ENCODE peak calls at places on chromosomes 13 and 19, in four cellular contexts. One of them, this sample, is unnamed.

GRCh38 chr19:7819337-7819736 is 10.7 kb upstream of the EVI5L start:
- DNase-seq in K562: no peak
- DNase-seq in HepG2: no peak
- DNase-seq in GM12878: peak; percentile 86
- DNase-seq in this sample: no peak

GRCh38 chr19:3224346-3225325 is at the start of gene CELF5:
- DNase-seq in K562: peak; percentile 72
- DNase-seq in HepG2: no peak
- DNase-seq in GM12878: no peak
- DNase-seq in this sample: peak; percentile 88

GRCh38 chr13:34941835-34942731 is at the start of gene NBEA:
- DNase-seq in K562: peak; percentile 34
- DNase-seq in HepG2: peak; percentile 19
- DNase-seq in GM12878: peak; percentile 16
- DNase-seq in this sample: peak; percentile 75

GRCh38 chr13:110092869-110093268 is 214.1 kb downstream of the COL4A1 start:
- DNase-seq in K562: no peak
- DNase-seq in HepG2: no peak
- DNase-seq in GM12878: no peak
- DNase-seq in this sample: no peak

GRCh38 chr19:15860522-15860921 is 37.4 kb downstream of the CYP4F2 start:
- DNase-seq in K562: no peak
- DNase-seq in HepG2: no peak
- DNase-seq in GM12878: no peak
- DNase-seq in this sample: no peak

GRCh38 chr13:26585136-26585535 is 27.7 kb downstream of the WASF3 start:
- DNase-seq in K562: no peak
- DNase-seq in HepG2: no peak
- DNase-seq in GM12878: no peak
- DNase-seq in this sample: no peak

GRCh38 chr13:19860884-19861655 is 2.4 kb downstream of the ZMYM5 start:
- DNase-seq in K562: no peak
- DNase-seq in HepG2: peak; percentile 77
- DNase-seq in GM12878: no peak
- DNase-seq in this sample: no peak

GRCh38 chr13:111187879-111188643 is 73.0 kb downstream of the ARHGEF7 start:
- DNase-seq in K562: no peak
- DNase-seq in HepG2: no peak
- DNase-seq in GM12878: no peak
- DNase-seq in this sample: no peak

GRCh38 chr19:55305491-55305890 is 19.6 kb downstream of the TMEM150B start:
- DNase-seq in K562: peak; percentile 72
- DNase-seq in HepG2: no peak
- DNase-seq in GM12878: no peak
- DNase-seq in this sample: peak; percentile 78

GRCh38 chr19:12785431-12786011 is 5.8 kb upstream of the JUNB start:
- DNase-seq in K562: no peak
- DNase-seq in HepG2: no peak
- DNase-seq in GM12878: no peak
- DNase-seq in this sample: no peak

GRCh38 chr13:99687728-99688397 is 186.6 kb downstream of the TM9SF2 start:
- DNase-seq in K562: no peak
- DNase-seq in HepG2: no peak
- DNase-seq in GM12878: no peak
- DNase-seq in this sample: no peak

GRCh38 chr19:3868770-3869456 is at the start of gene ZFR2:
- DNase-seq in K562: peak; percentile 36
- DNase-seq in HepG2: no peak
- DNase-seq in GM12878: no peak
- DNase-seq in this sample: no peak

GRCh38 chr13:99741979-99742378 is 229.6 kb downstream of the ZIC5 start:
- DNase-seq in K562: no peak
- DNase-seq in HepG2: no peak
- DNase-seq in GM12878: no peak
- DNase-seq in this sample: no peak

GRCh38 chr13:31930901-31931522 is 100.6 kb upstream of the FRY start:
- DNase-seq in K562: no peak
- DNase-seq in HepG2: no peak
- DNase-seq in GM12878: peak; percentile 70
- DNase-seq in this sample: no peak

GRCh38 chr13:104641309-104641708 is 1575.1 kb upstream of the SLC10A2 start:
- DNase-seq in K562: no peak
- DNase-seq in HepG2: no peak
- DNase-seq in GM12878: no peak
- DNase-seq in this sample: no peak

GRCh38 chr13:44921931-44922758 is 67.1 kb downstream of the NUFIP1 start:
- DNase-seq in K562: no peak
- DNase-seq in HepG2: peak; percentile 81
- DNase-seq in GM12878: no peak
- DNase-seq in this sample: no peak

GRCh38 chr19:29568036-29568788 is 37.9 kb upstream of the POP4 start:
- DNase-seq in K562: no peak
- DNase-seq in HepG2: no peak
- DNase-seq in GM12878: no peak
- DNase-seq in this sample: no peak

GRCh38 chr13:110347535-110348308 is 40.6 kb downstream of the COL4A2 start:
- DNase-seq in K562: no peak
- DNase-seq in HepG2: peak; percentile 7
- DNase-seq in GM12878: no peak
- DNase-seq in this sample: no peak

GRCh38 chr19:47225746-47226425 is 5.1 kb downstream of the BBC3 start:
- DNase-seq in K562: peak; percentile 93
- DNase-seq in HepG2: peak; percentile 72
- DNase-seq in GM12878: no peak
- DNase-seq in this sample: peak; percentile 96

GRCh38 chr19:3664879-3665642 is 35.2 kb downstream of the PIP5K1C start:
- DNase-seq in K562: no peak
- DNase-seq in HepG2: no peak
- DNase-seq in GM12878: no peak
- DNase-seq in this sample: no peak

GRCh38 chr19:38666662-38667448 is 19.4 kb downstream of the ACTN4 start:
- DNase-seq in K562: no peak
- DNase-seq in HepG2: no peak
- DNase-seq in GM12878: no peak
- DNase-seq in this sample: peak; percentile 54

GRCh38 chr13:78826936-78827335 is 168.0 kb upstream of the OBI1 start:
- DNase-seq in K562: no peak
- DNase-seq in HepG2: no peak
- DNase-seq in GM12878: no peak
- DNase-seq in this sample: no peak

GRCh38 chr19:19404879-19405860 is at the start of gene GATAD2A:
- DNase-seq in K562: peak; percentile 95
- DNase-seq in HepG2: peak; percentile 75
- DNase-seq in GM12878: peak; percentile 44
- DNase-seq in this sample: peak; percentile 92

GRCh38 chr13:26500618-26501320 is 56.7 kb upstream of the WASF3 start:
- DNase-seq in K562: no peak
- DNase-seq in HepG2: no peak
- DNase-seq in GM12878: no peak
- DNase-seq in this sample: no peak

GRCh38 chr13:54091884-54092283 is 1063.3 kb downstream of the OLFM4 start:
- DNase-seq in K562: no peak
- DNase-seq in HepG2: no peak
- DNase-seq in GM12878: no peak
- DNase-seq in this sample: no peak

GRCh38 chr19:16295071-16295470 is 29.6 kb upstream of the KLF2 start:
- DNase-seq in K562: no peak
- DNase-seq in HepG2: no peak
- DNase-seq in GM12878: no peak
- DNase-seq in this sample: no peak

GRCh38 chr13:60012503-60012902 is 151.2 kb downstream of the DIAPH3 start:
- DNase-seq in K562: no peak
- DNase-seq in HepG2: no peak
- DNase-seq in GM12878: no peak
- DNase-seq in this sample: no peak

GRCh38 chr13:71852082-71852481 is 14.9 kb downstream of the DACH1 start:
- DNase-seq in K562: no peak
- DNase-seq in HepG2: no peak
- DNase-seq in GM12878: no peak
- DNase-seq in this sample: no peak
- TF ChIP-seq FOXK2 in K562: no peak
- TF ChIP-seq FOXK2 in HepG2: no peak
- TF ChIP-seq FOXK2 in GM12878: no peak
- TF ChIP-seq FOXK2 in this sample: no peak

GRCh38 chr13:66977156-66977555 is 253.0 kb downstream of the PCDH9 start:
- DNase-seq in K562: no peak
- DNase-seq in HepG2: no peak
- DNase-seq in GM12878: no peak
- DNase-seq in this sample: no peak
- TF ChIP-seq FOXK2 in K562: no peak
- TF ChIP-seq FOXK2 in HepG2: no peak
- TF ChIP-seq FOXK2 in GM12878: no peak
- TF ChIP-seq FOXK2 in this sample: no peak

GRCh38 chr19:48249502-48250014 is 6.2 kb downstream of the CARD8 start:
- DNase-seq in K562: peak; percentile 37
- DNase-seq in HepG2: no peak
- DNase-seq in GM12878: peak; percentile 78
- DNase-seq in this sample: no peak
- TF ChIP-seq FOXK2 in K562: no peak
- TF ChIP-seq FOXK2 in HepG2: no peak
- TF ChIP-seq FOXK2 in GM12878: no peak
- TF ChIP-seq FOXK2 in this sample: no peak

GRCh38 chr19:34962945-34963530 is 991 bp downstream of the ZNF792 start:
- DNase-seq in K562: peak; percentile 35
- DNase-seq in HepG2: no peak
- DNase-seq in GM12878: no peak
- DNase-seq in this sample: no peak

GRCh38 chr19:34964598-34964997 is 569 bp upstream of the ZNF792 start:
- DNase-seq in K562: no peak
- DNase-seq in HepG2: no peak
- DNase-seq in GM12878: no peak
- DNase-seq in this sample: no peak

GRCh38 chr19:34962281-34962944 is 1.6 kb downstream of the ZNF792 start:
- DNase-seq in K562: peak; percentile 86
- DNase-seq in HepG2: peak; percentile 86
- DNase-seq in GM12878: no peak
- DNase-seq in this sample: no peak

GRCh38 chr19:34961775-34962174 is 2.3 kb downstream of the ZNF792 start:
- DNase-seq in K562: no peak
- DNase-seq in HepG2: no peak
- DNase-seq in GM12878: no peak
- DNase-seq in this sample: no peak

GRCh38 chr19:34963531-34964406 is at the start of gene ZNF792:
- DNase-seq in K562: peak; percentile 75
- DNase-seq in HepG2: peak; percentile 56
- DNase-seq in GM12878: no peak
- DNase-seq in this sample: peak; percentile 75
- TF ChIP-seq FOXK2 in K562: no peak
- TF ChIP-seq FOXK2 in HepG2: no peak
- TF ChIP-seq FOXK2 in GM12878: no peak
- TF ChIP-seq FOXK2 in this sample: no peak

GRCh38 chr19:32607479-32607878 is 26.5 kb downstream of the PDCD5 start:
- DNase-seq in K562: no peak
- DNase-seq in HepG2: no peak
- DNase-seq in GM12878: no peak
- DNase-seq in this sample: no peak
- TF ChIP-seq FOXK2 in K562: no peak
- TF ChIP-seq FOXK2 in HepG2: no peak
- TF ChIP-seq FOXK2 in GM12878: no peak
- TF ChIP-seq FOXK2 in this sample: no peak

GRCh38 chr13:48186722-48187121 is 46.3 kb upstream of the ITM2B start:
- DNase-seq in K562: no peak
- DNase-seq in HepG2: no peak
- DNase-seq in GM12878: no peak
- DNase-seq in this sample: no peak

GRCh38 chr13:48185018-48185417 is 48.0 kb upstream of the ITM2B start:
- DNase-seq in K562: no peak
- DNase-seq in HepG2: no peak
- DNase-seq in GM12878: no peak
- DNase-seq in this sample: no peak

GRCh38 chr13:48189122-48189521 is 43.9 kb upstream of the ITM2B start:
- DNase-seq in K562: no peak
- DNase-seq in HepG2: no peak
- DNase-seq in GM12878: no peak
- DNase-seq in this sample: no peak

GRCh38 chr13:48188640-48189039 is 44.4 kb upstream of the ITM2B start:
- DNase-seq in K562: no peak
- DNase-seq in HepG2: no peak
- DNase-seq in GM12878: no peak
- DNase-seq in this sample: no peak

GRCh38 chr13:48188129-48188528 is 44.9 kb upstream of the ITM2B start:
- DNase-seq in K562: no peak
- DNase-seq in HepG2: no peak
- DNase-seq in GM12878: no peak
- DNase-seq in this sample: no peak
- TF ChIP-seq FOXK2 in K562: no peak
- TF ChIP-seq FOXK2 in HepG2: no peak
- TF ChIP-seq FOXK2 in GM12878: no peak
- TF ChIP-seq FOXK2 in this sample: no peak

DNA sequence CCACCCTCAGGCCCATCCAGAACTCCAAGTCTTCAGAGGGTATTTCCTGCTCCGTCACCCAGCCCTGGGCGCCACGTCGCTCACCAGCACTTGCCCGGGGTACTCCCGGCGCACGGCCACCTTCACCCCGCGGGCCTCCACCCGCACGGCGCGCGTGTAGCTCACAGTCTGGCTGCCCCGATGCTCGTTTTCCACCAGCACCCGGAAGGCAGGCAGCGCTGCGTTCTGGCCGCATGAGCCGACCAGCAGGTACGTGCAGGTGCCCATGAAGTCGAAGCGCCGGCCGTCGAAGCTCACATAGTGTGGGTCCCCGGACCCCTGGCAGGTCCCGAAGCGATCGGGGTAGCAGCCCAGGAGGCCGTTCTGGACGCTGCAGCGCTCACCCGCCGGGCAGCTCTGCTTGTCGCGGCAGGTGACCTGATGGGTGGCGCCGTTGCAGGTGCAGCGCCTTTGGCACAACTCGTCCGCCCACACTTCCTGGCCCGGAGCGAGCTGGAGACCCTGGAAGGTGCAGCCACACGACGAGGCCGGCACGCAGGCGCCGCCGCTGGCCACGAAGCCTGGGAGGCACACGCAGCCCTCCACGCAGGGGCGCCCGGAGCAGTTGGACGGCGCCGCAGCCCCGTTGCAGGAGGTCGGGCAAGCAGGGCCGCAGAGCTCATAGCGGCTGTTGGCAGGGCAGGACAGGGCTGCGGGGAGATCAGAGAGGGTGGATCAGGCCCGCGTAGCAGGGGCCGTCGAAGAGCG is 19.2 kb downstream of the FCGBP start:
- DNase-seq in K562: no peak
- DNase-seq in HepG2: no peak
- DNase-seq in GM12878: no peak
- DNase-seq in this sample: no peak
- TF ChIP-seq FOXK2 in K562: no peak
- TF ChIP-seq FOXK2 in HepG2: no peak
- TF ChIP-seq FOXK2 in GM12878: no peak
- TF ChIP-seq FOXK2 in this sample: no peak

This sample was measured in HEK293T.